ENCODE peak calls at places on chromosome 1, in five cellular contexts. One of them, this sample, is unnamed.

GRCh38 chr1:119766374-119766794 is 2.3 kb downstream of the HMGCS2 start:
- DNase-seq in T-helper 9 cell: no peak
- DNase-seq in nephron progenitor cell: no peak
- DNase-seq in stimulated activated CD4-positive, alpha-beta T cell treated with anti-CD3 and anti-CD28 coated beads, Interleukin-1b, Interleukin-23, amount 100 ng/mL, for 48 hours: no peak
- DNase-seq in EL: no peak
- DNase-seq in this sample: no peak

GRCh38 chr1:31383967-31384366 is 11.1 kb upstream of the FABP3 start:
- DNase-seq in T-helper 9 cell: no peak
- DNase-seq in nephron progenitor cell: no peak
- DNase-seq in stimulated activated CD4-positive, alpha-beta T cell treated with anti-CD3 and anti-CD28 coated beads, Interleukin-1b, Interleukin-23, amount 100 ng/mL, for 48 hours: no peak
- DNase-seq in EL: no peak
- DNase-seq in this sample: no peak

GRCh38 chr1:19831441-19831840 is 16.4 kb upstream of the RNF186 start:
- DNase-seq in T-helper 9 cell: no peak
- DNase-seq in nephron progenitor cell: no peak
- DNase-seq in stimulated activated CD4-positive, alpha-beta T cell treated with anti-CD3 and anti-CD28 coated beads, Interleukin-1b, Interleukin-23, amount 100 ng/mL, for 48 hours: no peak
- DNase-seq in EL: no peak
- DNase-seq in this sample: no peak

GRCh38 chr1:27147842-27148518 is 6.9 kb downstream of the SLC9A1 start:
- DNase-seq in T-helper 9 cell: no peak
- DNase-seq in nephron progenitor cell: no peak
- DNase-seq in stimulated activated CD4-positive, alpha-beta T cell treated with anti-CD3 and anti-CD28 coated beads, Interleukin-1b, Interleukin-23, amount 100 ng/mL, for 48 hours: no peak
- DNase-seq in EL: no peak
- DNase-seq in this sample: no peak

GRCh38 chr1:30063621-30064280 is 659.6 kb downstream of the MATN1 start:
- DNase-seq in T-helper 9 cell: no peak
- DNase-seq in nephron progenitor cell: no peak
- DNase-seq in stimulated activated CD4-positive, alpha-beta T cell treated with anti-CD3 and anti-CD28 coated beads, Interleukin-1b, Interleukin-23, amount 100 ng/mL, for 48 hours: no peak
- DNase-seq in EL: peak
- DNase-seq in this sample: no peak

GRCh38 chr1:34885405-34886247 is 26.1 kb upstream of the SMIM12 start:
- DNase-seq in T-helper 9 cell: peak
- DNase-seq in nephron progenitor cell: peak
- DNase-seq in stimulated activated CD4-positive, alpha-beta T cell treated with anti-CD3 and anti-CD28 coated beads, Interleukin-1b, Interleukin-23, amount 100 ng/mL, for 48 hours: peak
- DNase-seq in EL: peak
- DNase-seq in this sample: peak

GRCh38 chr1:28591708-28592313 is at the start of gene RAB42:
- DNase-seq in T-helper 9 cell: peak
- DNase-seq in nephron progenitor cell: peak
- DNase-seq in stimulated activated CD4-positive, alpha-beta T cell treated with anti-CD3 and anti-CD28 coated beads, Interleukin-1b, Interleukin-23, amount 100 ng/mL, for 48 hours: no peak
- DNase-seq in EL: peak
- DNase-seq in this sample: no peak

GRCh38 chr1:160191756-160192155 is 1.4 kb downstream of the CASQ1 start:
- DNase-seq in T-helper 9 cell: no peak
- DNase-seq in nephron progenitor cell: no peak
- DNase-seq in stimulated activated CD4-positive, alpha-beta T cell treated with anti-CD3 and anti-CD28 coated beads, Interleukin-1b, Interleukin-23, amount 100 ng/mL, for 48 hours: no peak
- DNase-seq in EL: no peak
- DNase-seq in this sample: no peak

GRCh38 chr1:116426401-116426800 is 53.4 kb downstream of the ATP1A1 start:
- DNase-seq in T-helper 9 cell: no peak
- DNase-seq in nephron progenitor cell: no peak
- DNase-seq in stimulated activated CD4-positive, alpha-beta T cell treated with anti-CD3 and anti-CD28 coated beads, Interleukin-1b, Interleukin-23, amount 100 ng/mL, for 48 hours: no peak
- DNase-seq in EL: no peak
- DNase-seq in this sample: no peak

This sample was measured in T-helper 2 cell treated with Interferon-gamma antibody and Interleukin-4, amounts not matched to agents 5 μg/mL and 100 μg/mL, for 36 hours.